ENCODE peak calls at places on chromosomes 5 and 9, in nine cellular contexts. T, S, U, W, H, V, Y, G and R are unnamed samples. For H3K4me1, the result is how much of the 10 kb centered on the place peaks cover.

GRCh38 chr5:40494631-40495030 is 185.1 kb upstream of the PTGER4 start:
- DNase-seq in T (no peak), S (no peak), U (no peak), W (no peak), H (no peak), V (no peak), Y (no peak), G (no peak), R (no peak)

GRCh38 chr9:71663931-71664459 is 104.3 kb downstream of the CEMIP2 start:
- DNase-seq in T (no peak), S (no peak), U (no peak), W (no peak), H (no peak), V (no peak), Y (no peak), G (no peak), R (no peak)

GRCh38 chr5:119345861-119346260 is 10.0 kb upstream of the TNFAIP8 start:
- DNase-seq in T (no peak), S (no peak), U (no peak), W (no peak), H (no peak), V (no peak), Y (no peak), G (no peak), R (no peak)

GRCh38 chr9:94656190-94656589 is 16.9 kb upstream of the FBP1 start:
- DNase-seq in T (peak), S (no peak), U (no peak), W (no peak), H (no peak), V (peak), Y (peak), G (no peak), R (no peak)

GRCh38 chr9:23635276-23635675 is 190.8 kb downstream of the ELAVL2 start:
- DNase-seq in T (no peak), S (no peak), U (no peak), W (no peak), H (no peak), V (no peak), Y (no peak), G (no peak), R (no peak)

GRCh38 chr9:111250836-111251452 is 79.1 kb downstream of the OR2K2 start:
- DNase-seq in T (no peak), S (no peak), U (no peak), W (no peak), H (no peak), V (no peak), Y (no peak), G (no peak), R (no peak)

GRCh38 chr9:32991895-32992595 is 9.4 kb downstream of the APTX start:
- DNase-seq in T (no peak), S (no peak), U (no peak), W (no peak), H (no peak), V (peak), Y (no peak), G (no peak), R (no peak)

GRCh38 chr5:155594270-155594669 is 580.7 kb downstream of the KIF4B start:
- DNase-seq in T (no peak), S (no peak), U (no peak), W (no peak), H (no peak), V (no peak), Y (no peak), G (no peak), R (no peak)

GRCh38 chr5:14059810-14060209 is 83.3 kb upstream of the TRIO start:
- DNase-seq in T (no peak), S (no peak), U (no peak), W (no peak), H (no peak), V (no peak), Y (no peak), G (no peak), R (no peak)

GRCh38 chr5:38559427-38559826 is 3.0 kb upstream of the LIFR start:
- DNase-seq in T (no peak), S (no peak), U (no peak), W (no peak), H (no peak), V (no peak), Y (no peak), G (no peak), R (no peak)

GRCh38 chr9:110031511-110032173 is 176.3 kb downstream of the C9orf152 start:
- DNase-seq in T (no peak), S (no peak), U (peak), W (no peak), H (no peak), V (no peak), Y (no peak), G (no peak), R (no peak)

GRCh38 chr5:54175-54730 is 37.7 kb upstream of the PLEKHG4B start:
- DNase-seq in T (no peak), S (no peak), U (no peak), W (no peak), H (no peak), V (no peak), Y (no peak), G (no peak), R (no peak)

GRCh38 chr9:98264510-98264909 is 9.1 kb upstream of the TBC1D2 start:
- DNase-seq in T (no peak), S (no peak), U (no peak), W (no peak), H (no peak), V (no peak), Y (no peak), G (no peak), R (no peak)

GRCh38 chr9:137689745-137690529 is 71.1 kb downstream of the EHMT1 start:
- DNase-seq in T (no peak), S (no peak), U (peak), W (no peak), H (no peak), V (no peak), Y (no peak), G (no peak), R (no peak)

GRCh38 chr5:144467795-144468194 is 297.1 kb downstream of the KCTD16 start:
- DNase-seq in T (peak), S (no peak), U (peak), W (no peak), H (no peak), V (no peak), Y (no peak), G (peak), R (no peak)

GRCh38 chr5:129718766-129719165 is 29.1 kb upstream of the MINAR2 start:
- DNase-seq in T (no peak), S (no peak), U (no peak), W (no peak), H (no peak), V (no peak), Y (no peak), G (no peak), R (no peak)

GRCh38 chr5:65812648-65813047 is 90.6 kb downstream of the NLN start:
- DNase-seq in T (peak), S (no peak), U (no peak), W (no peak), H (no peak), V (peak), Y (no peak), G (no peak), R (no peak)

GRCh38 chr5:66617991-66618768 is 22.0 kb downstream of the MAST4 start:
- DNase-seq in T (no peak), S (no peak), U (no peak), W (no peak), H (no peak), V (no peak), Y (no peak), G (no peak), R (no peak)

GRCh38 chr5:172530406-172530805 is 76.1 kb upstream of the SH3PXD2B start:
- DNase-seq in T (no peak), S (peak), U (no peak), W (no peak), H (peak), V (no peak), Y (no peak), G (no peak), R (no peak)

GRCh38 chr5:149238540-149238939 is 33.1 kb upstream of the AFAP1L1 start:
- DNase-seq in T (no peak), S (no peak), U (no peak), W (no peak), H (no peak), V (no peak), Y (no peak), G (no peak), R (no peak)

GRCh38 chr5:177371705-177372533 is 12.3 kb upstream of the SLC34A1 start:
- DNase-seq in T (no peak), S (no peak), U (no peak), W (no peak), H (no peak), V (no peak), Y (no peak), G (no peak), R (no peak)
- H3K4me1 ChIP-seq in T (under half), S (under half), U (under half), W (under half), H (under half), V (under half), Y (under half), G (under half), R (under half)

GRCh38 chr5:103410174-103410573 is 151.6 kb downstream of the MACIR start:
- DNase-seq in T (no peak), S (no peak), U (no peak), W (no peak), H (no peak), V (no peak), Y (no peak), G (no peak), R (no peak)

GRCh38 chr5:103409013-103409670 is 150.6 kb downstream of the MACIR start:
- DNase-seq in T (no peak), S (no peak), U (no peak), W (no peak), H (no peak), V (no peak), Y (no peak), G (no peak), R (no peak)

GRCh38 chr5:103411721-103412120 is 150.9 kb downstream of the NUDT12 start:
- DNase-seq in T (no peak), S (no peak), U (no peak), W (no peak), H (no peak), V (no peak), Y (no peak), G (no peak), R (no peak)

GRCh38 chr5:103414598-103414997 is 148.0 kb downstream of the NUDT12 start:
- DNase-seq in T (no peak), S (no peak), U (no peak), W (no peak), H (no peak), V (no peak), Y (no peak), G (no peak), R (no peak)
- TF ChIP-seq EP300 in T (no peak), S (no peak), U (no peak), W (no peak), H (no peak), V (no peak), Y (no peak), G (no peak), R (no peak)

DNA sequence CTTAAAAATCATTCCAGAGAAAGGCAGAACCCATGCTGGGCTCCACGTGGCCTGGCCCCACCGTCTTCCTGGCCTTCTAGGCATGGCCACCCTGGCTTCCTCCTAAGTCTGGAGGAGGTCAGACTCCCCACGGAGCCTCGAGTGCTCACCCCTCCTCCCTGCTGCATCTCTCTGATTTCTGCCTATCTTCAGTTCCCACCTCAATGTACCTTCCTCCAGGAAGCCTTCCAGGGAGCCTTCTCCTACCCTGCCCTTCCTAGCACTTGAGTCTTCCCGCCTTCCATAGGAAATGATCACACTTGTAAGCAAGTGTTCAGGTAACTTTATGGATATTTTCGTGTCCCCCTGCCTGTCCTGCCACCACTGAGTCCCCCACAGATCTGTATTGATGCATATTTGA is 92.0 kb downstream of the MVB12B start:
- DNase-seq in T (no peak), S (no peak), U (no peak), W (no peak), H (no peak), V (no peak), Y (no peak), G (no peak), R (no peak)
- H3K4me1 ChIP-seq in T (under half), S (under half), U (under half), W (under half), H (under half), V (under half), Y (under half), G (under half), R (under half)

GRCh38 chr9:128558431-128559310 is 6.3 kb downstream of the SPTAN1 start:
- DNase-seq in T (peak), S (peak), U (no peak), W (peak), H (no peak), V (peak), Y (peak), G (no peak), R (peak)
- TF ChIP-seq EP300 in T (no peak), S (no peak), U (no peak), W (peak), H (no peak), V (peak), Y (peak), G (no peak), R (no peak)

DNA sequence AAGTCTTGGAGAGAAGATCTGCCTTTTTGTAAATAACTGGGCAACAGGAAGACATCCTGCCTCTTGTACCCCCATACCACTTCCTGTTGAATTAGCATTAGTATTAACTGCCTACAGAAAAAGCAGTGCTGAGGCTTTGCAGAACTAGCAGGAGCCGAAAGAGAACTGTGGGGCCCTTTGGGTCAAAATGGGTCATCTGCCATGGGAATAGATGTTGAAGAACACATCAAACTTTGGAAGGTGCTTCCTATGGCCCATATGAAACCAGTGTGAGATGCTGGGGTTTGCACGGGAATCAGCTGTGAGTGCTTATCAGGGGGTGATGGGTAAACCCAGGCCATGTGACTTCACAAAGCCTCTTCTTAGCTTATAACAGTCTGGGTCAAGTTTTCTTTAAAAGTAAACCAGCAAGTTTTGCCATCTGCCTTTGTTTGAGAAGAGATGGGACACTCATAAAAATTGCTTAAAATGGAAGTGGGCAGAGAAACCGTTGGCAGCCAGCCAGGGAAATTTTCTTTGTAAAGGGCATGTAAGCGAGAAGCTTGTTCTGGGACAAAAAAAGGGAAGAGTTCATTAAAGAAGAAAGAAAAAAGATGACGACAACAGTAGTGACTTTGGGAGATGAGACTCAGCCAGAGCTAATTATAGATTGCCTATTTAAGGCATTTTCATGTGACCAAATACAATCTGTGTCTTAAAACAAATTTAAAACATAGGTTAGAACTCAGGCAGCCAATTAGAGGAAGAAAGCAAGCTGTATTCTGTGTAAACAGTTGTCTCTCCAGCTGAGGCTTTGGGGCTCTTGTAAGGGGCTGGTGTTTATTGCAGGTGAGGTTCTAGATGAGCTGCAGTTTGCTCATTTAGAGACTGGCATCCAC is 4.4 kb downstream of the SLC25A25 start:
- DNase-seq in T (peak), S (peak), U (no peak), W (peak), H (peak), V (peak), Y (peak), G (no peak), R (peak)
- H3K4me1 ChIP-seq in T (under half), S (half or more), U (under half), W (under half), H (half or more), V (under half), Y (under half), G (under half), R (under half)

GRCh38 chr9:34282096-34282495 is 47.0 kb downstream of the KIF24 start:
- DNase-seq in T (no peak), S (no peak), U (no peak), W (no peak), H (no peak), V (no peak), Y (no peak), G (no peak), R (no peak)
- TF ChIP-seq EP300 in T (no peak), S (no peak), U (no peak), W (no peak), H (no peak), V (no peak), Y (no peak), G (no peak), R (no peak)

DNA sequence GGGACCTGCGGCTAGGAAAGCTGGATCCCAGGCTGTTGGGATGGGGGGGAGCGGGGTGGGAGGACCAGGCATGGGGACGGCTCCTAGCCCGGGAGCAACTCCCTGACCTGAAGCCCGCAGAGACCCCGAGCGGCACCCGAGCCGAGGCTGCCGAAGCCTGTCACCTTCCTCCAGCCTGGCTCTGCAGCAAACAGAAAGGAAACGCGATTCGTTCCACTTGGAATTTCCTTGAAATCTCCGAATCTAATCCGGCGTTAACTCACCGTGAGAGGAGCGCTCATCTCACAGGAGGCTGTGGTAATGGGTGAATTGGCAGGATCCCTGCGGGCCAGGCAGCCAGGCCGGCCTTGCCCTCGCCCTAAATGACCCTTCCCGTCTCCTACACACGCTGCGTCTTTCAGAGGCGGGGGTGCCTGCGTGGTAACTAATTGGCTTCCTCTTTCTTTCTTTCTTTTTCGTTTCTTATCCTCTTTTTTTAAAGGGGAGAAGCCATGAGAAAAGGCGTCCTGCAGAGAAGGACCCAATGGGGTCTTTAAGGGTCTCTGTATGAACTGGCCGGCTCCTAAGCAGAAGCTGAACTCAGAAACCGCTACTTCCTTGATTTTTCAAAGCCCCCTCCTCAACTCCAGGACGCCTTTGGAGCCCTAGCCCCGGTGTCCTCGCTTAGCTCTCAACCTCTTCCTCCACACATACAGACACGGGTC is 8.5 kb downstream of the PAX5 start:
- DNase-seq in T (no peak), S (no peak), U (no peak), W (no peak), H (no peak), V (no peak), Y (no peak), G (no peak), R (no peak)
- H3K4me1 ChIP-seq in T (under half), S (under half), U (under half), W (under half), H (under half), V (under half), Y (under half), G (under half), R (under half)

GRCh38 chr5:82986404-82986803 is 90.8 kb downstream of the TMEM167A start:
- DNase-seq in T (no peak), S (no peak), U (no peak), W (no peak), H (no peak), V (no peak), Y (no peak), G (no peak), R (no peak)

GRCh38 chr5:82987188-82987587 is 90.0 kb downstream of the TMEM167A start:
- DNase-seq in T (no peak), S (no peak), U (no peak), W (no peak), H (no peak), V (no peak), Y (no peak), G (no peak), R (no peak)

GRCh38 chr5:82991059-82991458 is 86.1 kb downstream of the TMEM167A start:
- DNase-seq in T (no peak), S (no peak), U (no peak), W (no peak), H (no peak), V (no peak), Y (no peak), G (no peak), R (no peak)

GRCh38 chr5:82991678-82992323 is 85.4 kb downstream of the TMEM167A start:
- DNase-seq in T (no peak), S (no peak), U (no peak), W (no peak), H (no peak), V (no peak), Y (no peak), G (no peak), R (no peak)
- TF ChIP-seq EP300 in T (no peak), S (no peak), U (no peak), W (no peak), H (no peak), V (no peak), Y (no peak), G (no peak), R (no peak)

DNA sequence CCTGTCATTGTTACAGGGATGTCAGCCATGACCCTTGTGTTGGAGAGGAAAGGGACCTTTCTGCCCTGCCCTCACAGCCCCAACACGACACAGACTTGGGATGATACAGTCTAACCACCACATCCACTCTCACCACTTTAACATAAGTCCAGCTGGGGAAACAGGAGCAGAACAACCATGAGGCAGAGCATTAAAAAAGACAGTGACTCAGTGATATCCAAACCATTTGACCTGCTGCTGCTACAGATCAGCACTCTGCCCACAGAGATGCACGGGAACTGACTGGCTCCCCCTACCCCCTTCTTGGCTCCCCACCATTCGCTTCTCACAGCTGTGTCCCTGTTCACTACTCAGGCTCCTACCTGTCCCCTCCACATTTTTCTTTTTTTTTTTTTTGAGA is 458.6 kb downstream of the ZNF608 start:
- DNase-seq in T (no peak), S (no peak), U (no peak), W (no peak), H (no peak), V (no peak), Y (no peak), G (no peak), R (no peak)
- H3K4me1 ChIP-seq in T (under half), S (under half), U (under half), W (under half), H (under half), V (under half), Y (under half), G (under half), R (under half)

GRCh38 chr5:141084487-141084989 is 9.9 kb upstream of the PCDHB2 start:
- DNase-seq in T (peak), S (no peak), U (peak), W (no peak), H (no peak), V (peak), Y (no peak), G (peak), R (peak)
- TF ChIP-seq EP300 in T (no peak), S (no peak), U (no peak), W (no peak), H (no peak), V (no peak), Y (no peak), G (no peak), R (no peak)